ENCODE peak calls at places on chromosome 9, in seven cellular contexts. C is GM06990, X is adrenal gland, M is caudate nucleus, Z is iris pigment epithelial cell, K is ecto neural progenitor cell, W is WTC11. N is an unnamed sample.

GRCh38 chr9:95249986-95250385 is 67.5 kb downstream of the FANCC start:
- DNase-seq in W (peak), X (no peak), C (no peak), K (no peak), M (no peak), Z (no peak), N (no peak)

GRCh38 chr9:22683393-22684075 is 236.9 kb downstream of the DMRTA1 start:
- DNase-seq in W (no peak), X (no peak), M (no peak), C (no peak), Z (peak), K (no peak), N (no peak)

GRCh38 chr9:94852373-94852772 is 125.9 kb downstream of the AOPEP start:
- DNase-seq in X (no peak), M (no peak), K (no peak), W (no peak), Z (no peak), C (no peak), N (no peak)

GRCh38 chr9:36833954-36834353 is 200.1 kb downstream of the PAX5 start:
- DNase-seq in Z (no peak), M (no peak), X (no peak), K (no peak), W (peak), C (no peak), N (no peak)

GRCh38 chr9:36023260-36024048 is 13.3 kb upstream of the RECK start:
- DNase-seq in W (peak), K (peak), M (no peak), Z (peak), X (peak), C (no peak), N (peak)

GRCh38 chr9:81669011-81669739 is 20.2 kb downstream of the TLE1 start:
- DNase-seq in X (no peak), K (no peak), M (no peak), W (no peak), Z (no peak), C (no peak), N (no peak)

GRCh38 chr9:27433599-27434325 is 90.3 kb upstream of the IFNK start:
- DNase-seq in M (no peak), C (no peak), X (no peak), Z (no peak), W (no peak), K (no peak), N (peak)

GRCh38 chr9:95085036-95085770 is 232.3 kb downstream of the FANCC start:
- DNase-seq in M (no peak), Z (no peak), C (no peak), K (no peak), X (no peak), W (no peak), N (peak)

GRCh38 chr9:98892296-98892695 is 51.4 kb upstream of the COL15A1 start:
- DNase-seq in X (no peak), Z (peak), C (no peak), K (no peak), M (no peak), W (no peak), N (no peak)

GRCh38 chr9:121550569-121551512 is 51.2 kb upstream of the GGTA1 start:
- DNase-seq in K (peak), C (peak), W (peak), M (no peak), Z (peak), X (peak), N (peak)

GRCh38 chr9:87290241-87290700 is 207.4 kb upstream of the DAPK1 start:
- DNase-seq in W (peak), X (no peak), M (no peak), Z (no peak), C (no peak), K (no peak), N (peak)

GRCh38 chr9:14214693-14215092 is 99.2 kb downstream of the NFIB start:
- DNase-seq in X (no peak), W (no peak), K (no peak), Z (no peak), M (no peak), C (no peak), N (no peak)

GRCh38 chr9:82127993-82128710 is 139.6 kb downstream of the SPATA31D1 start:
- DNase-seq in K (no peak), M (no peak), Z (no peak), X (no peak), C (peak), W (no peak), N (no peak)

GRCh38 chr9:31908891-31909480 is 475.5 kb upstream of the ACO1 start:
- DNase-seq in M (no peak), W (no peak), K (no peak), C (peak), Z (no peak), X (no peak), N (no peak)

GRCh38 chr9:127698985-127699670 is 7.7 kb upstream of the CFAP157 start:
- DNase-seq in W (peak), K (peak), X (peak), M (peak), C (peak), Z (peak), N (peak)

GRCh38 chr9:137807721-137808703 is 69.6 kb upstream of the CACNA1B start:
- DNase-seq in C (no peak), Z (no peak), W (no peak), M (no peak), X (no peak), K (no peak), N (no peak)

GRCh38 chr9:129476821-129477611 is 143.9 kb downstream of the C9orf50 start:
- DNase-seq in C (no peak), Z (no peak), M (no peak), W (no peak), X (peak), K (no peak), N (no peak)

GRCh38 chr9:19156026-19156474 is 28.8 kb upstream of the PLIN2 start:
- DNase-seq in X (no peak), M (no peak), Z (no peak), W (no peak), C (no peak), K (no peak), N (no peak)

GRCh38 chr9:10548348-10548747 is 64.5 kb downstream of the PTPRD start:
- DNase-seq in K (no peak), M (no peak), X (no peak), Z (no peak), W (no peak), C (no peak), N (no peak)

GRCh38 chr9:36145970-36146369 is 9.4 kb downstream of the GLIPR2 start:
- DNase-seq in M (no peak), C (no peak), W (no peak), Z (no peak), K (no peak), X (no peak), N (no peak)

GRCh38 chr9:122016789-122017188 is 76.3 kb downstream of the TTLL11 start:
- DNase-seq in W (no peak), K (no peak), X (no peak), C (no peak), M (no peak), Z (no peak), N (no peak)

GRCh38 chr9:122819326-122819725 is 9.1 kb downstream of the PDCL start:
- DNase-seq in C (no peak), K (no peak), W (no peak), M (no peak), Z (peak), X (no peak), N (no peak)

GRCh38 chr9:98774746-98775145 is 21.6 kb downstream of the ANKS6 start:
- DNase-seq in W (peak), X (no peak), C (no peak), M (no peak), K (no peak), Z (no peak), N (no peak)

GRCh38 chr9:129586241-129586640 is 34.7 kb downstream of the C9orf50 start:
- DNase-seq in Z (no peak), W (no peak), X (no peak), C (no peak), K (no peak), M (no peak), N (no peak)

GRCh38 chr9:133945977-133946753 is 46.0 kb downstream of the VAV2 start:
- DNase-seq in W (peak), Z (no peak), C (peak), X (no peak), M (no peak), K (no peak), N (peak)

GRCh38 chr9:26949604-26950003 is 2.6 kb upstream of the PLAA start:
- DNase-seq in K (no peak), C (no peak), Z (peak), X (no peak), W (no peak), M (no peak), N (no peak)

GRCh38 chr9:136723989-136724388 is 11.6 kb downstream of the DIPK1B start:
- DNase-seq in M (no peak), X (no peak), Z (no peak), W (no peak), C (no peak), K (no peak), N (no peak)

GRCh38 chr9:110880123-110880522 is 158.1 kb downstream of the LPAR1 start:
- DNase-seq in W (no peak), K (no peak), X (no peak), Z (peak), M (no peak), C (no peak), N (no peak)

GRCh38 chr9:121797056-121797455 is 145.6 kb downstream of the DAB2IP start:
- DNase-seq in C (no peak), M (no peak), Z (no peak), K (peak), X (no peak), W (no peak), N (no peak)

GRCh38 chr9:110130791-110131416 is 77.1 kb downstream of the C9orf152 start:
- DNase-seq in Z (no peak), W (no peak), M (no peak), K (no peak), C (no peak), X (no peak), N (no peak)

GRCh38 chr9:79247021-79247420 is 324.7 kb upstream of the TLE4 start:
- DNase-seq in C (no peak), X (no peak), K (no peak), M (no peak), Z (no peak), W (no peak), N (no peak)

GRCh38 chr9:16044116-16044881 is 491.5 kb downstream of the CCDC171 start:
- DNase-seq in Z (peak), M (no peak), K (no peak), C (no peak), X (no peak), W (no peak), N (no peak)